ENCODE peak calls at places on chromosomes 16 and 17, in eight cellular contexts. T is AG04450, H is H9, B is GM23338, C is ascending aorta, L is foreskin keratinocyte, I is heart left ventricle, J is PC-3. G is an unnamed sample.

GRCh38 chr17:43952724-43953666 is 745 bp downstream of the PYY start:
- DNase-seq in T (no peak), H (peak), B (peak), C (no peak), L (no peak), I (no peak), J (no peak), G (no peak)

GRCh38 chr16:61934591-61934990 is 101.6 kb downstream of the CDH8 start:
- DNase-seq in T (no peak), H (no peak), B (no peak), C (no peak), L (no peak), I (no peak), J (no peak), G (no peak)

GRCh38 chr17:29769225-29769624 is 146.5 kb upstream of the CORO6 start:
- DNase-seq in T (no peak), H (no peak), B (no peak), C (no peak), L (no peak), I (no peak), J (no peak), G (no peak)

GRCh38 chr17:42743595-42744282 is 1.1 kb downstream of the EZH1 start:
- DNase-seq in T (no peak), H (no peak), B (peak), C (no peak), L (no peak), I (no peak), J (no peak), G (peak)

GRCh38 chr17:39104046-39104445 is 47.4 kb downstream of the PLXDC1 start:
- DNase-seq in T (peak), H (no peak), B (no peak), C (no peak), L (no peak), I (no peak), J (no peak), G (no peak)

GRCh38 chr16:56583351-56583910 is 5.9 kb upstream of the MT3 start:
- DNase-seq in T (no peak), H (no peak), B (no peak), C (no peak), L (no peak), I (no peak), J (no peak), G (no peak)

GRCh38 chr17:42520540-42520951 is 15.5 kb upstream of the NAGLU start:
- DNase-seq in T (no peak), H (peak), B (peak), C (no peak), L (no peak), I (no peak), J (no peak), G (no peak)

GRCh38 chr17:1083451-1084187 is 86.7 kb downstream of the TIMM22 start:
- DNase-seq in T (no peak), H (no peak), B (no peak), C (no peak), L (no peak), I (no peak), J (no peak), G (no peak)

GRCh38 chr17:58344047-58344790 is 7.8 kb downstream of the SUPT4H1 start:
- DNase-seq in T (no peak), H (no peak), B (no peak), C (no peak), L (no peak), I (no peak), J (no peak), G (no peak)

GRCh38 chr17:51056813-51057510 is 63.7 kb downstream of the SPAG9 start:
- DNase-seq in T (peak), H (peak), B (peak), C (no peak), L (peak), I (no peak), J (peak), G (peak)

GRCh38 chr17:50097455-50097854 is 2.3 kb downstream of the PDK2 start:
- DNase-seq in T (no peak), H (no peak), B (no peak), C (no peak), L (no peak), I (no peak), J (no peak), G (no peak)

GRCh38 chr16:19757762-19758595 is 39.9 kb downstream of the IQCK start:
- DNase-seq in T (no peak), H (no peak), B (no peak), C (no peak), L (peak), I (no peak), J (no peak), G (no peak)

GRCh38 chr16:83447560-83447959 is 360.2 kb upstream of the HSBP1 start:
- DNase-seq in T (no peak), H (no peak), B (no peak), C (no peak), L (no peak), I (no peak), J (no peak), G (no peak)

GRCh38 chr17:45640141-45640850 is 143.8 kb upstream of the CRHR1 start:
- DNase-seq in T (peak), H (peak), B (peak), C (no peak), L (peak), I (peak), J (peak), G (peak)

GRCh38 chr17:39591958-39592954 is 15.5 kb downstream of the NEUROD2 start:
- DNase-seq in T (no peak), H (peak), B (peak), C (no peak), L (peak), I (no peak), J (peak), G (peak)

GRCh38 chr17:64388961-64389565 is 1.6 kb downstream of the PECAM1 start:
- DNase-seq in T (no peak), H (no peak), B (no peak), C (no peak), L (no peak), I (no peak), J (no peak), G (no peak)

DNA sequence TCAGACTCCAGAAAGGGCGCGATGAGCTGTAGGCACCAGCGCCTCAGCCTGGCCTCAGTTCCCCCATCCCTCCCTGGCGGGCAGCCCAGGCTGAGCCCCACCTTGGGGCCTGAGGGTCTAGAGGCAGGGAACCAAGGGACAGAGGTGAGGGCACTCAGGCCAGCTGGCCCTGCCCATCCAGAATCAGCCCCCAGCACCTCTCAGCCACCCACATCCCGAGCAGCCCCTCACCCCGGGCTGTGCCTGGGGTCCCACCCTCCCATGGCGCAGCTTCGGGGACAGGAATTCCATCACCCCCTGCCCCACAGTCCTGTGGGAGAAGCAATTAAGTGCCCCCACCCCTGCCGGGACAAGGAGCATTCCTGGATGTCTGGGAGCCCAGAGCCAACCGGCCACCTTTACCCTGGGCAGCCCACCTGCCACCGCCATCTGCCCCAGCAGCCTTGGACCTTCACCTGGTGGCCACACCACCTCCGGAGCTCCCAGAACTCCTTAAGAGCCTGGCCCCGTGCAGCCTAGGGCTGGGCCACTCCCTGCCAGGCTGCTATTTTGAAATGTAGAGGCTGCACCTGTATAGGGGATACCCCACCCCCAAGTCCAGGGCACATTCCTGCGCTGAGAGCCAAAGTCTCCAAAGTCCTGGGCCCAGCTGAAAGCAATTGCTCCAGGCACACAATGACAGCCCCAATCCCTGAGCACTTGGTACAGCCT is 33.7 kb upstream of the PVALEF start:
- DNase-seq in T (no peak), H (no peak), B (peak), C (no peak), L (no peak), I (no peak), J (no peak), G (no peak)
- H3K27ac ChIP-seq in T (no peak), H (no peak), B (no peak), C (no peak), L (no peak), I (no peak), J (no peak), G (no peak)

GRCh38 chr17:17780941-17781590 is 55.7 kb downstream of the SREBF1 start:
- DNase-seq in T (peak), H (peak), B (peak), C (no peak), L (peak), I (no peak), J (peak), G (no peak)
- TF ChIP-seq CTCF in T (peak), H (peak), B (peak), C (peak), L (peak), I (no peak), J (no peak), G (no peak)

GRCh38 chr16:88759976-88760350 is 25.1 kb downstream of the PIEZO1 start:
- DNase-seq in T (no peak), H (no peak), B (no peak), C (no peak), L (no peak), I (no peak), J (no peak), G (no peak)
- H3K27ac ChIP-seq in T (no peak), H (no peak), B (peak), C (no peak), L (no peak), I (no peak), J (no peak), G (peak)

DNA sequence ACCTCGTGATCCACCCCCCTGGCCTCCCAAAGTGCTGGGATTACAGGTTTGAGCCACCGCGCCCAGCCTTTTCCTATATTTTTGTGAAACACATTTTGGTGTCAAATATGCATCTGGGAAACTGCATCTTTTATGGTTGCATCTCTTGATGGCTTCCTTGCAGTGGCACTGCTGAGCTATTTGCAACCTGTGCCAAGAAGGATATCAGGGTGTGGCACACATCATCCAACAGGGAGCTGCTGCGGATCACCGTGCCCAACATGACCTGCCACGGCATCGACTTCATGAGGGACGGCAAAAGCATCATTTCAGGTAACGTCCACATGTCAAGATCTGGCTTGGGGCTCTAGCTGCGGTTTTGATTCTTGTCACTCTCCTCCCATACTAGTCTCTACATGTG is 16.8 kb upstream of the USP43 start:
- DNase-seq in T (no peak), H (no peak), B (no peak), C (no peak), L (peak), I (no peak), J (peak), G (peak)
- TF ChIP-seq CTCF in T (no peak), H (no peak), B (peak), C (no peak), L (peak), I (no peak), J (peak), G (no peak)

GRCh38 chr16:25177512-25177830 is 39.3 kb upstream of the AQP8 start:
- DNase-seq in T (no peak), H (no peak), B (no peak), C (no peak), L (no peak), I (no peak), J (no peak), G (no peak)
- H3K27ac ChIP-seq in T (no peak), H (no peak), B (no peak), C (no peak), L (no peak), I (no peak), J (no peak), G (no peak)

G was measured in RWPE1.